ENCODE peak calls at places on chromosomes 16 and 17, in eight cellular contexts. Q, Y, S, Z, J, K, T and U are unnamed samples.

GRCh38 chr17:77419547-77420475 is 279.0 kb downstream of the SEC14L1 start:
- DNase-seq in Y (no peak), T (no peak), S (no peak), Z (no peak), Q (no peak), J (peak), K (no peak), U (no peak)

GRCh38 chr16:56347670-56348069 is 77.7 kb downstream of the AMFR start:
- DNase-seq in Z (no peak), J (no peak), Q (no peak), S (no peak), K (no peak), Y (no peak), T (no peak), U (no peak)

GRCh38 chr17:79276824-79277223 is 202.2 kb downstream of the ENGASE start:
- DNase-seq in K (no peak), Z (no peak), T (no peak), S (no peak), Q (no peak), J (no peak), Y (no peak), U (no peak)

GRCh38 chr16:58027341-58028167 is 2.0 kb downstream of the MMP15 start:
- DNase-seq in Q (peak), J (peak), K (peak), Y (no peak), T (no peak), S (no peak), Z (peak), U (peak)

GRCh38 chr16:75244225-75244792 is 7.1 kb downstream of the BCAR1 start:
- DNase-seq in K (peak), J (no peak), S (no peak), Y (no peak), Z (no peak), T (no peak), Q (peak), U (peak)

GRCh38 chr16:4116328-4117249 is at the start of gene ADCY9:
- DNase-seq in Y (peak), Q (peak), Z (peak), J (peak), S (peak), T (peak), K (peak), U (peak)

GRCh38 chr17:9255838-9256237 is 234.5 kb downstream of the NTN1 start:
- DNase-seq in Z (no peak), Y (no peak), Q (no peak), K (no peak), T (no peak), S (no peak), J (no peak), U (no peak)

GRCh38 chr16:49596119-49596518 is 222.5 kb downstream of the C16orf78 start:
- DNase-seq in Q (no peak), K (no peak), T (no peak), S (no peak), J (peak), Z (no peak), Y (no peak), U (peak)

GRCh38 chr16:58658796-58659211 is 25.8 kb downstream of the SLC38A7 start:
- DNase-seq in J (peak), K (no peak), S (no peak), Z (no peak), Q (no peak), Y (no peak), T (no peak), U (peak)

GRCh38 chr17:79779661-79780365 is 1.9 kb downstream of the CBX2 start:
- DNase-seq in T (no peak), J (no peak), Z (no peak), Y (no peak), Q (no peak), S (no peak), K (no peak), U (no peak)

GRCh38 chr17:51770031-51770759 is 388.3 kb downstream of the CA10 start:
- DNase-seq in Y (no peak), Z (no peak), Q (no peak), T (no peak), S (no peak), J (no peak), K (no peak), U (no peak)

GRCh38 chr16:31404353-31405064 is 11.4 kb downstream of the ITGAD start:
- DNase-seq in J (peak), S (no peak), T (no peak), K (peak), Z (no peak), Y (no peak), Q (no peak), U (peak)

GRCh38 chr17:55872374-55872773 is 121.5 kb downstream of the PCTP start:
- DNase-seq in S (no peak), J (no peak), Z (no peak), Q (no peak), T (no peak), Y (no peak), K (no peak), U (no peak)

GRCh38 chr17:50051082-50051576 is 4.8 kb upstream of the ITGA3 start:
- DNase-seq in J (peak), T (peak), Z (peak), S (peak), K (peak), Y (no peak), Q (no peak), U (peak)

GRCh38 chr17:64083571-64084085 is 46.3 kb downstream of the ERN1 start:
- DNase-seq in K (no peak), T (no peak), J (no peak), Y (no peak), Q (no peak), S (no peak), Z (no peak), U (no peak)

GRCh38 chr16:67537636-67538591 is 9.3 kb downstream of the RIPOR1 start:
- DNase-seq in S (peak), K (peak), Q (peak), J (no peak), Y (peak), T (peak), Z (no peak), U (peak)

GRCh38 chr17:78316115-78316866 is 43.6 kb downstream of the SOCS3 start:
- DNase-seq in Y (no peak), Q (no peak), J (no peak), Z (no peak), K (no peak), S (no peak), T (no peak), U (peak)

GRCh38 chr17:28729950-28730330 is 1.4 kb downstream of the NEK8 start:
- DNase-seq in T (no peak), Q (no peak), Y (no peak), Z (no peak), S (no peak), J (no peak), K (no peak), U (no peak)

GRCh38 chr17:45973099-45973838 is 25.8 kb upstream of the STH start:
- DNase-seq in Y (no peak), S (no peak), Z (no peak), Q (peak), J (no peak), T (no peak), K (no peak), U (no peak)

GRCh38 chr17:18270046-18270850 is 9.8 kb downstream of the MIEF2 start:
- DNase-seq in K (no peak), Y (no peak), Q (no peak), S (no peak), Z (no peak), J (no peak), T (no peak), U (no peak)